ENCODE peak calls at places on chromosomes 5 and 9, in seven cellular contexts. One of them, this sample, is unnamed. For H3K4me1, the result is how much of the 10 kb centered on the place peaks cover.

GRCh38 chr5:10533218-10533617 is 30.7 kb upstream of the ANKRD33B start:
- DNase-seq in gastrocnemius medialis: no peak
- DNase-seq in heart right ventricle: peak
- DNase-seq in heart left ventricle: peak
- DNase-seq in mucosa of descending colon: no peak
- DNase-seq in pancreas: no peak
- DNase-seq in H9: peak
- DNase-seq in this sample: no peak

GRCh38 chr5:141420855-141421488 is at the start of gene PCDHGA11:
- DNase-seq in gastrocnemius medialis: no peak
- DNase-seq in heart right ventricle: no peak
- DNase-seq in H9: peak
- DNase-seq in mucosa of descending colon: peak
- DNase-seq in pancreas: no peak
- DNase-seq in heart left ventricle: no peak
- DNase-seq in this sample: no peak

GRCh38 chr5:172618574-172619365 is 22.3 kb upstream of the NEURL1B start:
- DNase-seq in H9: no peak
- DNase-seq in heart left ventricle: no peak
- DNase-seq in mucosa of descending colon: no peak
- DNase-seq in gastrocnemius medialis: no peak
- DNase-seq in heart right ventricle: no peak
- DNase-seq in pancreas: no peak
- DNase-seq in this sample: no peak

GRCh38 chr5:24742334-24742733 is 97.6 kb upstream of the CDH10 start:
- DNase-seq in gastrocnemius medialis: no peak
- DNase-seq in heart left ventricle: no peak
- DNase-seq in pancreas: no peak
- DNase-seq in heart right ventricle: no peak
- DNase-seq in H9: no peak
- DNase-seq in mucosa of descending colon: no peak
- DNase-seq in this sample: no peak

GRCh38 chr9:115209601-115210306 is 91.8 kb upstream of the TNC start:
- DNase-seq in heart left ventricle: no peak
- DNase-seq in mucosa of descending colon: no peak
- DNase-seq in heart right ventricle: no peak
- DNase-seq in gastrocnemius medialis: no peak
- DNase-seq in pancreas: no peak
- DNase-seq in H9: no peak
- DNase-seq in this sample: no peak

GRCh38 chr9:69898714-69899209 is 78.1 kb downstream of the CFAP95 start:
- DNase-seq in heart left ventricle: no peak
- DNase-seq in pancreas: no peak
- DNase-seq in H9: no peak
- DNase-seq in mucosa of descending colon: no peak
- DNase-seq in gastrocnemius medialis: no peak
- DNase-seq in heart right ventricle: no peak
- DNase-seq in this sample: no peak

GRCh38 chr9:135221951-135222631 is 134.6 kb downstream of the OLFM1 start:
- DNase-seq in gastrocnemius medialis: no peak
- DNase-seq in H9: peak
- DNase-seq in mucosa of descending colon: no peak
- DNase-seq in heart left ventricle: no peak
- DNase-seq in heart right ventricle: no peak
- DNase-seq in pancreas: no peak
- DNase-seq in this sample: no peak

GRCh38 chr9:110543631-110544051 is 35.9 kb downstream of the SVEP1 start:
- DNase-seq in pancreas: no peak
- DNase-seq in gastrocnemius medialis: no peak
- DNase-seq in heart left ventricle: peak
- DNase-seq in mucosa of descending colon: no peak
- DNase-seq in heart right ventricle: peak
- DNase-seq in H9: peak
- DNase-seq in this sample: no peak

GRCh38 chr9:99385215-99385614 is 163.1 kb downstream of the SEC61B start:
- DNase-seq in heart left ventricle: no peak
- DNase-seq in H9: no peak
- DNase-seq in gastrocnemius medialis: no peak
- DNase-seq in pancreas: no peak
- DNase-seq in mucosa of descending colon: no peak
- DNase-seq in heart right ventricle: no peak
- DNase-seq in this sample: no peak

GRCh38 chr9:77440057-77440456 is 208.1 kb downstream of the GNA14 start:
- DNase-seq in gastrocnemius medialis: no peak
- DNase-seq in heart right ventricle: no peak
- DNase-seq in heart left ventricle: no peak
- DNase-seq in H9: peak
- DNase-seq in pancreas: peak
- DNase-seq in mucosa of descending colon: no peak
- DNase-seq in this sample: no peak

GRCh38 chr5:78586251-78586650 is 62.3 kb downstream of the LHFPL2 start:
- DNase-seq in heart left ventricle: no peak
- DNase-seq in mucosa of descending colon: no peak
- DNase-seq in H9: no peak
- DNase-seq in heart right ventricle: no peak
- DNase-seq in pancreas: no peak
- DNase-seq in gastrocnemius medialis: peak
- DNase-seq in this sample: no peak

GRCh38 chr9:76658510-76659231 is 105.6 kb upstream of the PCA3 start:
- DNase-seq in H9: no peak
- DNase-seq in pancreas: no peak
- DNase-seq in heart left ventricle: no peak
- DNase-seq in gastrocnemius medialis: no peak
- DNase-seq in heart right ventricle: no peak
- DNase-seq in mucosa of descending colon: no peak
- DNase-seq in this sample: no peak

GRCh38 chr9:127915801-127916664 is 808 bp downstream of the ST6GALNAC4 start:
- DNase-seq in heart right ventricle: no peak
- DNase-seq in heart left ventricle: no peak
- DNase-seq in mucosa of descending colon: no peak
- DNase-seq in gastrocnemius medialis: no peak
- DNase-seq in H9: no peak
- DNase-seq in pancreas: peak
- DNase-seq in this sample: no peak

GRCh38 chr5:179313849-179314521 is 31.3 kb downstream of the ADAMTS2 start:
- DNase-seq in heart left ventricle: peak
- DNase-seq in heart right ventricle: peak
- DNase-seq in H9: no peak
- DNase-seq in gastrocnemius medialis: peak
- DNase-seq in pancreas: peak
- DNase-seq in mucosa of descending colon: peak
- DNase-seq in this sample: peak

GRCh38 chr5:170223906-170224305 is 8.9 kb upstream of the C5orf58 start:
- DNase-seq in H9: no peak
- DNase-seq in gastrocnemius medialis: no peak
- DNase-seq in mucosa of descending colon: no peak
- DNase-seq in pancreas: no peak
- DNase-seq in heart right ventricle: no peak
- DNase-seq in heart left ventricle: no peak
- DNase-seq in this sample: no peak

GRCh38 chr9:132144708-132145365 is 17.0 kb upstream of the NTNG2 start:
- DNase-seq in mucosa of descending colon: no peak
- DNase-seq in heart right ventricle: no peak
- DNase-seq in H9: no peak
- DNase-seq in heart left ventricle: no peak
- DNase-seq in pancreas: no peak
- DNase-seq in gastrocnemius medialis: no peak
- DNase-seq in this sample: no peak

GRCh38 chr5:72156921-72157320 is 49.6 kb downstream of the MAP1B start:
- DNase-seq in H9: no peak
- DNase-seq in heart left ventricle: no peak
- DNase-seq in heart right ventricle: no peak
- DNase-seq in gastrocnemius medialis: no peak
- DNase-seq in mucosa of descending colon: no peak
- DNase-seq in pancreas: no peak
- DNase-seq in this sample: no peak

GRCh38 chr5:168694289-168694688 is 115.1 kb upstream of the PANK3 start:
- DNase-seq in mucosa of descending colon: no peak
- DNase-seq in pancreas: no peak
- DNase-seq in gastrocnemius medialis: no peak
- DNase-seq in H9: no peak
- DNase-seq in heart left ventricle: no peak
- DNase-seq in heart right ventricle: no peak
- DNase-seq in this sample: no peak

GRCh38 chr9:82271099-82271498 is 282.5 kb downstream of the SPATA31D1 start:
- DNase-seq in heart right ventricle: no peak
- DNase-seq in heart left ventricle: no peak
- DNase-seq in mucosa of descending colon: no peak
- DNase-seq in H9: no peak
- DNase-seq in pancreas: no peak
- DNase-seq in gastrocnemius medialis: no peak
- DNase-seq in this sample: no peak

GRCh38 chr9:134182554-134183219 is 18.3 kb upstream of the RNU6ATAC start:
- DNase-seq in gastrocnemius medialis: no peak
- DNase-seq in heart left ventricle: no peak
- DNase-seq in H9: no peak
- DNase-seq in mucosa of descending colon: no peak
- DNase-seq in pancreas: peak
- DNase-seq in heart right ventricle: no peak
- DNase-seq in this sample: no peak

GRCh38 chr5:149584106-149584505 is 2.8 kb downstream of the ARHGEF37 start:
- DNase-seq in H9: no peak
- DNase-seq in mucosa of descending colon: no peak
- DNase-seq in gastrocnemius medialis: no peak
- DNase-seq in heart left ventricle: no peak
- DNase-seq in heart right ventricle: no peak
- DNase-seq in pancreas: no peak
- DNase-seq in this sample: no peak

GRCh38 chr9:77899679-77900354 is 131.8 kb downstream of the GNAQ start:
- DNase-seq in heart left ventricle: no peak
- DNase-seq in heart right ventricle: no peak
- DNase-seq in H9: no peak
- DNase-seq in pancreas: no peak
- DNase-seq in mucosa of descending colon: no peak
- DNase-seq in gastrocnemius medialis: no peak
- DNase-seq in this sample: no peak

GRCh38 chr9:71896762-71897161 is 14.2 kb downstream of the ABHD17B start:
- DNase-seq in gastrocnemius medialis: no peak
- DNase-seq in mucosa of descending colon: no peak
- DNase-seq in heart left ventricle: no peak
- DNase-seq in heart right ventricle: no peak
- DNase-seq in pancreas: no peak
- DNase-seq in H9: no peak
- DNase-seq in this sample: no peak

GRCh38 chr9:25964239-25964638 is 286.0 kb upstream of the TUSC1 start:
- DNase-seq in heart right ventricle: no peak
- DNase-seq in H9: peak
- DNase-seq in mucosa of descending colon: no peak
- DNase-seq in heart left ventricle: no peak
- DNase-seq in gastrocnemius medialis: no peak
- DNase-seq in pancreas: peak
- DNase-seq in this sample: peak
- TF ChIP-seq CTCF in heart right ventricle: peak
- TF ChIP-seq CTCF in H9: peak
- TF ChIP-seq CTCF in mucosa of descending colon: no peak
- TF ChIP-seq CTCF in heart left ventricle: peak
- TF ChIP-seq CTCF in gastrocnemius medialis: peak
- TF ChIP-seq CTCF in pancreas: peak
- TF ChIP-seq CTCF in this sample: no peak

DNA sequence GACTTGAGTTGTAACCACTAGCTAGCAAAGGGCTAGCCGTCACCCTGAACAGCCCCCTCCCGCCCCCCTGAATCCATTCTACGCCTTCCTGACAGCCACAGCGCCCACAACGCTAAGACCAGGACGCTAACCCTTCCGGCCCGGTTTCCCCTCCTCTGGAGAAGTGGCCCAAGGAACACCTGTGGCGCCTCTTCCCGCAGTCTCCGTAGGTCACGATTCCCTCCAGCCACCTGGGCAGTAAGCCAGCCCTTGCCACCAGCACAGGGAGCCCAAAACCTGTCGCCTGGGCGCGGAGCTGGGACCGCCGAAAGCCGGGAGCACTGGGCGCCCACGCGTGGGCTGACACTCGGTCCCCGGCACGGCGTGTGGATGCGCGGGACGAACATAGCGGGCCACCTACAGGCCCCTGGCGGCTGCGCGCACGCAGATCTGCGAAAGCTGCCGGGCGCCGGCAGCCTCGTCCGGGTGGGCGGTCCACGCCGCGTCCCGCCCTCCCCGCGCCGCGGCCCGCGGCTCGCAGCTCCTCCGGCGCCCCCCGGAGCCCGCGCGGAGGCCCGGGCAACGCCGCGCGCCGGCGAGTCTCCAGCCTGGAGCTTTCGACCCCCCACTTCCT is 596 bp downstream of the IRF1 start:
- DNase-seq in pancreas: peak
- DNase-seq in gastrocnemius medialis: no peak
- DNase-seq in heart right ventricle: peak
- DNase-seq in H9: peak
- DNase-seq in heart left ventricle: peak
- DNase-seq in mucosa of descending colon: peak
- DNase-seq in this sample: peak
- H3K4me1 ChIP-seq in pancreas: under half
- H3K4me1 ChIP-seq in gastrocnemius medialis: under half
- H3K4me1 ChIP-seq in heart right ventricle: half or more
- H3K4me1 ChIP-seq in H9: under half
- H3K4me1 ChIP-seq in heart left ventricle: under half
- H3K4me1 ChIP-seq in mucosa of descending colon: under half
- H3K4me1 ChIP-seq in this sample: under half

GRCh38 chr5:40774626-40775025 is 18.9 kb upstream of the TTC33 start:
- DNase-seq in H9: no peak
- DNase-seq in heart left ventricle: no peak
- DNase-seq in mucosa of descending colon: no peak
- DNase-seq in heart right ventricle: no peak
- DNase-seq in pancreas: no peak
- DNase-seq in gastrocnemius medialis: no peak
- DNase-seq in this sample: no peak
- TF ChIP-seq CTCF in H9: no peak
- TF ChIP-seq CTCF in heart left ventricle: no peak
- TF ChIP-seq CTCF in mucosa of descending colon: no peak
- TF ChIP-seq CTCF in heart right ventricle: no peak
- TF ChIP-seq CTCF in pancreas: no peak
- TF ChIP-seq CTCF in gastrocnemius medialis: no peak
- TF ChIP-seq CTCF in this sample: no peak

GRCh38 chr9:116639251-116639741 is 47.8 kb upstream of the TRIM32 start:
- DNase-seq in heart right ventricle: no peak
- DNase-seq in H9: no peak
- DNase-seq in gastrocnemius medialis: no peak
- DNase-seq in heart left ventricle: no peak
- DNase-seq in pancreas: no peak
- DNase-seq in mucosa of descending colon: no peak
- DNase-seq in this sample: no peak
- H3K4me1 ChIP-seq in heart right ventricle: under half
- H3K4me1 ChIP-seq in H9: under half
- H3K4me1 ChIP-seq in gastrocnemius medialis: under half
- H3K4me1 ChIP-seq in heart left ventricle: under half
- H3K4me1 ChIP-seq in pancreas: under half
- H3K4me1 ChIP-seq in mucosa of descending colon: under half
- H3K4me1 ChIP-seq in this sample: under half

GRCh38 chr5:114782869-114783268 is 386.8 kb downstream of the TRIM36 start:
- DNase-seq in H9: peak
- DNase-seq in gastrocnemius medialis: peak
- DNase-seq in heart right ventricle: peak
- DNase-seq in heart left ventricle: peak
- DNase-seq in mucosa of descending colon: no peak
- DNase-seq in pancreas: no peak
- DNase-seq in this sample: no peak
- TF ChIP-seq CTCF in H9: peak
- TF ChIP-seq CTCF in gastrocnemius medialis: no peak
- TF ChIP-seq CTCF in heart right ventricle: no peak
- TF ChIP-seq CTCF in heart left ventricle: peak
- TF ChIP-seq CTCF in mucosa of descending colon: no peak
- TF ChIP-seq CTCF in pancreas: no peak
- TF ChIP-seq CTCF in this sample: no peak

This sample was measured in lung.